ENCODE peak calls at places on chromosomes 12 and 14, in eight cellular contexts. J is epithelial cell of esophagus; E is GF-D8; H is activated CD4-positive, alpha-beta T cell treated with anti-CD3 and anti-CD28 coated beads, Interleukin-2, amount 10 ng/mL, durations not matched to agents 7 days and 5 days; D is stimulated activated CD8-positive, alpha-beta memory T cell treated with anti-CD3 and anti-CD28 coated beads, Interleukin-12 subunit alpha, Interleukin-12 subunit beta, amount 100 ng/mL, for 4 hours; I is nephron progenitor cell; W is stimulated activated CD4-positive, alpha-beta T cell treated with anti-CD3 and anti-CD28 coated beads, TNF-alpha, amount 100 ng/mL, for 1 hour; U is HS-5. Z is an unnamed sample.

GRCh38 chr12:69252033-69252432 is 12.7 kb downstream of the CPSF6 start:
- DNase-seq in J (no peak), E (no peak), H (no peak), D (no peak), I (no peak), W (no peak), U (no peak), Z (no peak)

GRCh38 chr14:76034566-76034965 is 49.0 kb downstream of the IFT43 start:
- DNase-seq in J (peak; percentile 55), E (no peak), H (no peak), D (no peak), I (no peak), W (no peak), U (no peak), Z (no peak)

GRCh38 chr14:60247994-60248696 is 876 bp upstream of the PPM1A start:
- DNase-seq in J (peak; percentile 96), E (peak; percentile 86), H (peak; percentile 89), D (peak; percentile 59), I (peak; percentile 75), W (peak; percentile 65), U (peak; percentile 78), Z (peak; percentile 97)

GRCh38 chr12:20704860-20705259 is 9.7 kb downstream of the SLCO1C1 start:
- DNase-seq in J (no peak), E (no peak), H (no peak), D (no peak), I (no peak), W (no peak), U (no peak), Z (no peak)

GRCh38 chr12:117207675-117208074 is 17.4 kb upstream of the FBXO21 start:
- DNase-seq in J (no peak), E (no peak), H (no peak), D (no peak), I (no peak), W (no peak), U (no peak), Z (no peak)

GRCh38 chr12:4881665-4882064 is 28.0 kb upstream of the KCNA1 start:
- DNase-seq in J (no peak), E (no peak), H (no peak), D (no peak), I (no peak), W (no peak), U (no peak), Z (no peak)

GRCh38 chr12:16857456-16857923 is 251.5 kb upstream of the LMO3 start:
- DNase-seq in J (no peak), E (no peak), H (no peak), D (no peak), I (no peak), W (no peak), U (no peak), Z (no peak)

GRCh38 chr14:103112488-103113243 is 10.6 kb upstream of the TNFAIP2 start:
- DNase-seq in J (no peak), E (no peak), H (no peak), D (no peak), I (no peak), W (no peak), U (no peak), Z (no peak)

GRCh38 chr12:22691319-22691718 is 66.3 kb downstream of the ETNK1 start:
- DNase-seq in J (no peak), E (no peak), H (no peak), D (no peak), I (no peak), W (no peak), U (no peak), Z (no peak)

GRCh38 chr12:80648866-80649265 is 58.6 kb upstream of the MYF6 start:
- DNase-seq in J (peak; percentile 40), E (no peak), H (no peak), D (no peak), I (no peak), W (no peak), U (peak; percentile 62), Z (no peak)

GRCh38 chr14:51205486-51205885 is 34.6 kb upstream of the TMX1 start:
- DNase-seq in J (no peak), E (no peak), H (no peak), D (no peak), I (no peak), W (no peak), U (no peak), Z (no peak)

GRCh38 chr14:31578792-31579191 is 17.6 kb downstream of the NUBPL start:
- DNase-seq in J (no peak), E (no peak), H (no peak), D (no peak), I (no peak), W (no peak), U (no peak), Z (no peak)

GRCh38 chr14:67396381-67396965 is 15.5 kb downstream of the PLEK2 start:
- DNase-seq in J (no peak), E (no peak), H (no peak), D (no peak), I (no peak), W (no peak), U (no peak), Z (no peak)

GRCh38 chr14:89773644-89774316 is 180.8 kb downstream of the EFCAB11 start:
- DNase-seq in J (peak; percentile 61), E (peak; percentile 24), H (peak; percentile 62), D (peak; percentile 41), I (peak; percentile 11), W (peak; percentile 18), U (no peak), Z (peak; percentile 48)